ENCODE peak calls at places on chromosomes 5 and 9, in seven cellular contexts. V, E, A, S, B, P and Q are unnamed samples. For H3K4me1, the result is how much of the 10 kb centered on the place peaks cover.

GRCh38 chr5:77312411-77312810 is 101.9 kb downstream of the PDE8B start:
- DNase-seq in E (no peak), B (no peak), S (peak), P (peak), V (no peak), A (no peak), Q (no peak)

GRCh38 chr9:93397664-93398381 is 53.7 kb upstream of the FAM120A start:
- DNase-seq in A (no peak), E (no peak), V (no peak), B (no peak), P (peak), S (peak), Q (no peak)

GRCh38 chr5:122371511-122372151 is 59.6 kb downstream of the SNCAIP start:
- DNase-seq in A (no peak), S (no peak), V (no peak), E (no peak), B (no peak), P (no peak), Q (no peak)

GRCh38 chr9:123552530-123552929 is 196.5 kb downstream of the CRB2 start:
- DNase-seq in P (no peak), B (no peak), A (no peak), S (no peak), V (no peak), E (no peak), Q (no peak)

GRCh38 chr5:11531805-11532204 is 372.4 kb downstream of the CTNND2 start:
- DNase-seq in P (no peak), V (no peak), B (no peak), A (no peak), E (no peak), S (no peak), Q (no peak)

GRCh38 chr5:96434201-96434645 is 1.2 kb upstream of the PCSK1 start:
- DNase-seq in P (peak), A (peak), B (peak), S (peak), V (peak), E (peak), Q (peak)

GRCh38 chr5:78649220-78649700 is 688 bp upstream of the LHFPL2 start:
- DNase-seq in P (peak), S (no peak), E (no peak), V (no peak), B (no peak), A (no peak), Q (no peak)

GRCh38 chr5:93401844-93402243 is 179.2 kb downstream of the NR2F1-AS1 start:
- DNase-seq in S (no peak), B (no peak), A (no peak), P (no peak), V (no peak), E (no peak), Q (no peak)

GRCh38 chr9:7318920-7319319 is 480.7 kb downstream of the DMAC1 start:
- DNase-seq in P (no peak), B (no peak), S (no peak), E (no peak), A (no peak), V (no peak), Q (no peak)

GRCh38 chr9:132078369-132079356 is 1.0 kb downstream of the MED27 start:
- DNase-seq in E (no peak), P (peak), B (peak), S (peak), A (no peak), V (peak), Q (peak)

GRCh38 chr9:135080286-135081263 is 6.9 kb upstream of the OLFM1 start:
- DNase-seq in P (no peak), E (no peak), S (no peak), V (no peak), A (peak), B (peak), Q (no peak)

GRCh38 chr5:147483961-147484707 is 25.7 kb downstream of the DPYSL3 start:
- DNase-seq in B (peak), S (peak), P (peak), E (no peak), A (peak), V (no peak), Q (no peak)

DNA sequence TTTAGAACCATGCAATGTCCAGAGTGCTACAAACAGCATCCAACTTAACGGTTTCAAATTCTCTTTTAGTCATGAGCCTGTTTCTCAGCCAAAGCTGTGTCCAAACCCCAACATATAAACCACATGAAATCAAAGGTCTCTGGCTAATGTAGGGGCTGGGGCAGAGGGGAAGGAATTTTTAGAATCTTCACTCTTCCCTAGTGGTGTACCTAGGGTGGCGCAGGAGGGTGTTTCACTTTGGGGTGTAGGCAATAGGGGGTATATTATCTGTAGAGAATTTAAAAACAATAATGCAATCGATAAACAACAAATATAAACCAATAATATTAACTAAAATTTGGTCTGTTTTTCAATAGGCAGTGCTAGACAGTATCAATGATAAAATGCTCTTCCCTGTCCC is 132.1 kb upstream of the BRINP1 start:
- DNase-seq in B (no peak), P (no peak), S (no peak), E (no peak), A (no peak), V (no peak), Q (no peak)
- H3K4me1 ChIP-seq in B (under half), P (under half), S (under half), E (under half), A (under half), V (under half), Q (under half)

GRCh38 chr5:34857894-34858293 is 18.9 kb downstream of the TTC23L start:
- DNase-seq in E (no peak), S (no peak), B (no peak), P (no peak), A (no peak), V (no peak), Q (no peak)

GRCh38 chr5:34854459-34855174 is 15.7 kb downstream of the TTC23L start:
- DNase-seq in B (no peak), V (no peak), A (no peak), P (no peak), E (no peak), S (no peak), Q (no peak)

GRCh38 chr5:34857161-34857560 is 18.2 kb downstream of the TTC23L start:
- DNase-seq in B (no peak), V (no peak), E (no peak), P (no peak), S (no peak), A (no peak), Q (no peak)

GRCh38 chr5:34859253-34859652 is 20.3 kb downstream of the TTC23L start:
- DNase-seq in P (no peak), S (no peak), A (no peak), V (no peak), E (no peak), B (no peak), Q (no peak)

GRCh38 chr5:34858798-34859197 is 19.8 kb downstream of the TTC23L start:
- DNase-seq in P (peak), A (no peak), B (no peak), V (no peak), E (no peak), S (no peak), Q (no peak)
- H3K27ac ChIP-seq in P (no peak), A (no peak), B (no peak), V (no peak), E (no peak), S (no peak), Q (no peak)

DNA sequence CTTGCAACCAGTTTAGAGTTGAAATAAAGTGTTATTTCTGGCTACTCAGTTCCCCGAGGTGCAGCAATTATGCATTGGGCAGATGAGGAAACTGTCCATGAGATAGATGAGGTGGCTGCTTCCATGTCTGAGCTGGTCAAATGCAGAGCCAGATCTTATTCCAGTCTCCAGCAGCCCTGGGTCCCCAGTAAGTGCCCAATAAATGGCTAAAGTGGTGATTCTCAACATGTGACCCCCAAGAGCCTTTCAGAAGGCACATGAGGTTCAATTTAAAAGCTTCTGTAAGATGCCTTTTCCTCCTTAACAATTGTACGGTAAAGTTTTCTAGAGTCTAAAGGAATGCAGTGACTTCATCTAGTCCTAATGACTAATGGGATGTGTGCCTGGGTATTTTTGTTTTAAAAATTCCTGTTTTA is 17.5 kb downstream of the ATOX1 start:
- DNase-seq in S (peak), B (no peak), E (no peak), P (peak), A (no peak), V (no peak), Q (no peak)
- H3K4me1 ChIP-seq in S (under half), B (under half), E (under half), P (under half), A (under half), V (under half), Q (under half)

DNA sequence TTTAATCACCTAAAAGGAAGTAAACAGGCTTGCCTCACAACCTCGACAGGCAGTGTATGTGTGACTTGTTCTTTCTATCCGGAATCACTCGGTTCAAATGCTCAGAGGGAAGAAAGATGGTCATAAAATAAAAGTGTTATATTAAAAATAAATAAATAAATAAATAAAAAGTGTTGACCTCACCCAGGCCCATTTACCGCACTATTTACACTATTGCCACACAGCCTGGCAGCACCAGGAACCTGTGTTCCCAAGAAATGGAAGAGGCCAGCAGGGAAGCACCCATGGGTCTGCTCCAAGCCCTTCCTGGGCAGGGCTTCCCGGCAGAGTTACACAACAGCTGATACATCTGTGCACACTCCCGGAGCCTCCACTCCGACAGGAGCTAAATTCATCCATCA is 127.9 kb downstream of the EFNA5 start:
- DNase-seq in E (peak), S (peak), V (peak), B (peak), A (peak), P (peak), Q (peak)
- H3K27ac ChIP-seq in E (peak), S (no peak), V (peak), B (no peak), A (no peak), P (peak), Q (peak)

GRCh38 chr5:89010512-89010911 is 127.5 kb upstream of the MEF2C start:
- DNase-seq in A (no peak), B (no peak), V (no peak), S (no peak), E (no peak), P (no peak), Q (no peak)

GRCh38 chr5:89012361-89012760 is 129.4 kb upstream of the MEF2C start:
- DNase-seq in P (no peak), V (no peak), A (no peak), B (no peak), S (no peak), E (no peak), Q (no peak)

GRCh38 chr5:89016741-89017312 is 133.8 kb upstream of the MEF2C start:
- DNase-seq in P (no peak), V (no peak), S (no peak), A (no peak), B (no peak), E (no peak), Q (no peak)

GRCh38 chr5:89008291-89008690 is 125.3 kb upstream of the MEF2C start:
- DNase-seq in S (no peak), B (no peak), V (no peak), E (no peak), A (no peak), P (no peak), Q (no peak)

DNA sequence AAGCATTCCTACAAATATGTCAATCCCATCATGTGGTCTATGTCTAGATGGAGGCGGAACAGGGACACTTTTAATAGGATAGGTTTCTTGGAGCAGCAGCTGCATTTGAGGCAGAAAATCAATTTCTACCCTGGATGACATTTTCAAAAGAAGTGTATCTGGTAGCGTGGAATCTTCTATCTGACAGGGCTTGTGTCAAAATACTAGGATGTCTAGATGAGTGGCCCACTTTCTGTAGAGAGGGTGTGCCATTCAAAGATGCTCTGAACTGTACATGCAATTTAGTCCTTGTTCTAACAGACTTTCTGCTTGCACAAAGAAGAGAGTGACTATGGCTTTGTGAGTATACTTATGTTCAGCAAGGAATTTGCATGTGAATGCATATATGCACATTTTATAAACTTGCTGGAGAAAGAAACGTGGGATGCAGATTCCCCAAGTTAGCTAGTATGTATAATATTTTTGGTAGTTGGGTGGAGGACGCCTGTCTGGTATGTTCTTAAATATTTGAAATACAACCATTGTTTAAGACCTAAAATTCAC is 128.9 kb upstream of the MEF2C start:
- DNase-seq in B (no peak), P (no peak), V (no peak), A (no peak), E (no peak), S (no peak), Q (no peak)
- H3K4me1 ChIP-seq in B (under half), P (under half), V (under half), A (under half), E (under half), S (under half), Q (under half)